ENCODE peak calls at places on chromosomes 16 and 17, in eight cellular contexts. L is ELF-1, J is AG09309, A is GM10248, B is NCI-H1930, H is EH, R is AG08395, Y is T follicular helper cell. K is an unnamed sample.

GRCh38 chr16:72530434-72530833 is 358.5 kb upstream of the PMFBP1 start:
- DNase-seq in R (peak; percentile 34), H (peak; percentile 81), B (no peak), Y (no peak), J (peak; percentile 47), A (no peak), L (no peak), K (no peak)

GRCh38 chr16:89026121-89026612 is 49.2 kb upstream of the CBFA2T3 start:
- DNase-seq in Y (no peak), J (no peak), B (no peak), A (no peak), R (no peak), L (no peak), H (no peak), K (no peak)

GRCh38 chr16:80994451-80994850 is 12.2 kb downstream of the CMC2 start:
- DNase-seq in A (no peak), Y (no peak), B (no peak), H (peak; percentile 54), J (no peak), L (no peak), R (no peak), K (no peak)

GRCh38 chr17:17398188-17398927 is 78.4 kb upstream of the MED9 start:
- DNase-seq in H (peak; percentile 48), B (no peak), J (no peak), L (no peak), Y (no peak), R (peak; percentile 78), A (no peak), K (no peak)

GRCh38 chr17:42133461-42134041 is 10.9 kb downstream of the HSPB9 start:
- DNase-seq in H (peak; percentile 6), R (no peak), Y (no peak), J (no peak), L (no peak), B (no peak), A (peak; percentile 61), K (no peak)

GRCh38 chr17:42618442-42619150 is 9.1 kb downstream of the TUBG1 start:
- DNase-seq in J (no peak), R (peak; percentile 10), A (peak; percentile 79), H (peak; percentile 40), B (no peak), L (peak; percentile 81), Y (no peak), K (no peak)

GRCh38 chr17:49108318-49108717 is 24.3 kb upstream of the B4GALNT2 start:
- DNase-seq in J (no peak), R (peak; percentile 60), A (no peak), B (no peak), Y (no peak), H (peak; percentile 93), L (no peak), K (no peak)

GRCh38 chr17:37176683-37177082 is 199.1 kb upstream of the C17orf78 start:
- DNase-seq in H (peak; percentile 33), A (no peak), R (peak; percentile 36), Y (no peak), B (no peak), L (no peak), J (no peak), K (no peak)

GRCh38 chr17:82302991-82303943 is 14.1 kb downstream of the CD7 start:
- DNase-seq in R (no peak), L (no peak), A (no peak), B (no peak), H (no peak), J (no peak), Y (no peak), K (peak; percentile 39)

GRCh38 chr17:56773124-56773523 is 60.6 kb downstream of the C17orf67 start:
- DNase-seq in H (no peak), Y (no peak), L (no peak), J (no peak), B (no peak), R (no peak), A (no peak), K (no peak)

GRCh38 chr16:86462334-86463084 is 47.8 kb upstream of the FOXF1 start:
- DNase-seq in H (no peak), B (no peak), L (no peak), J (no peak), R (no peak), Y (no peak), A (no peak), K (no peak)